ENCODE peak calls at places on chromosomes 6 and 20, in four cellular contexts. P, E, J and X are unnamed samples.

GRCh38 chr6:89410231-89411018 is 1.6 kb downstream of the RRAGD start:
- DNase-seq in P (no peak), E (no peak), J (peak; percentile 26), X (no peak)

GRCh38 chr6:21612067-21612745 is 18.7 kb downstream of the SOX4 start:
- DNase-seq in P (no peak), E (no peak), J (no peak), X (no peak)

GRCh38 chr6:163249651-163250101 is 164.8 kb upstream of the QKI start:
- DNase-seq in P (no peak), E (no peak), J (no peak), X (no peak)

GRCh38 chr6:21523652-21524051 is 69.9 kb upstream of the SOX4 start:
- DNase-seq in P (no peak), E (no peak), J (no peak), X (no peak)

GRCh38 chr6:90458353-90459224 is 128.3 kb downstream of the MAP3K7 start:
- DNase-seq in P (no peak), E (no peak), J (no peak), X (no peak)

GRCh38 chr6:32982084-32982701 is 13.8 kb downstream of the BRD2 start:
- DNase-seq in P (no peak), E (peak; percentile 13), J (no peak), X (no peak)

GRCh38 chr20:54227241-54227640 is 19.4 kb downstream of the PFDN4 start:
- DNase-seq in P (no peak), E (no peak), J (no peak), X (no peak)

GRCh38 chr20:4817230-4817671 is 95.5 kb downstream of the PRND start:
- DNase-seq in P (no peak), E (no peak), J (no peak), X (no peak)

GRCh38 chr20:4949833-4950178 is 51.5 kb downstream of the SLC23A2 start:
- DNase-seq in P (no peak), E (peak; percentile 46), J (peak; percentile 48), X (no peak)

GRCh38 chr20:44402391-44403193 is 47.1 kb downstream of the HNF4A start:
- DNase-seq in P (peak; percentile 48), E (no peak), J (no peak), X (no peak)

GRCh38 chr6:41642090-41642959 is 4.1 kb downstream of the MDFI start:
- DNase-seq in P (peak; percentile 54), E (no peak), J (no peak), X (no peak)

GRCh38 chr6:939047-939363 is 246.1 kb upstream of the EXOC2 start:
- DNase-seq in P (no peak), E (no peak), J (no peak), X (no peak)

GRCh38 chr6:81894286-81894685 is 141.8 kb upstream of the TENT5A start:
- DNase-seq in P (no peak), E (peak; percentile 74), J (no peak), X (no peak)

GRCh38 chr20:53904261-53904660 is 166.1 kb downstream of the BCAS1 start:
- DNase-seq in P (no peak), E (no peak), J (no peak), X (no peak)

GRCh38 chr6:21469213-21469612 is 124.3 kb upstream of the SOX4 start:
- DNase-seq in P (no peak), E (no peak), J (no peak), X (no peak)

GRCh38 chr6:147077251-147077650 is 127.0 kb upstream of the STXBP5 start:
- DNase-seq in P (no peak), E (no peak), J (no peak), X (no peak)

GRCh38 chr20:23937303-23938117 is 51.1 kb downstream of the GGTLC1 start:
- DNase-seq in P (no peak), E (peak; percentile 40), J (peak; percentile 46), X (peak; percentile 30)

GRCh38 chr6:131213501-131213990 is 78.3 kb downstream of the AKAP7 start:
- DNase-seq in P (no peak), E (peak; percentile 37), J (no peak), X (no peak)

GRCh38 chr6:36914227-36914794 is 28.6 kb downstream of the C6orf89 start:
- DNase-seq in P (no peak), E (peak; percentile 59), J (no peak), X (no peak)